ENCODE peak calls at places on chromosomes 1 and 21, in nine cellular contexts. One of them, this sample, is unnamed.

GRCh38 chr21:34351786-34352241 is 12.0 kb upstream of the KCNE2 start:
- DNase-seq in AG09319: no peak
- DNase-seq in uterus: no peak
- DNase-seq in bronchial epithelial cell: peak
- DNase-seq in progenitor cell of endocrine pancreas: peak
- DNase-seq in glutamatergic neuron: peak
- DNase-seq in mesothelial cell of epicardium: no peak
- DNase-seq in prostate gland: peak
- DNase-seq in RWPE1: no peak
- DNase-seq in this sample: no peak

GRCh38 chr1:228017356-228018124 is 10.7 kb downstream of the WNT3A start:
- DNase-seq in glutamatergic neuron: no peak
- DNase-seq in bronchial epithelial cell: no peak
- DNase-seq in RWPE1: no peak
- DNase-seq in prostate gland: no peak
- DNase-seq in uterus: no peak
- DNase-seq in AG09319: no peak
- DNase-seq in mesothelial cell of epicardium: no peak
- DNase-seq in progenitor cell of endocrine pancreas: no peak
- DNase-seq in this sample: no peak

GRCh38 chr1:170568197-170568596 is 36.2 kb downstream of the GORAB start:
- DNase-seq in bronchial epithelial cell: no peak
- DNase-seq in RWPE1: no peak
- DNase-seq in prostate gland: no peak
- DNase-seq in glutamatergic neuron: no peak
- DNase-seq in progenitor cell of endocrine pancreas: no peak
- DNase-seq in AG09319: no peak
- DNase-seq in mesothelial cell of epicardium: no peak
- DNase-seq in uterus: no peak
- DNase-seq in this sample: no peak

GRCh38 chr1:169726851-169727250 is 7.0 kb downstream of the SELE start:
- DNase-seq in AG09319: no peak
- DNase-seq in progenitor cell of endocrine pancreas: no peak
- DNase-seq in glutamatergic neuron: no peak
- DNase-seq in prostate gland: no peak
- DNase-seq in bronchial epithelial cell: no peak
- DNase-seq in mesothelial cell of epicardium: no peak
- DNase-seq in RWPE1: no peak
- DNase-seq in uterus: no peak
- DNase-seq in this sample: no peak

GRCh38 chr1:12019858-12020509 is 686 bp downstream of the MIIP start:
- DNase-seq in bronchial epithelial cell: no peak
- DNase-seq in progenitor cell of endocrine pancreas: no peak
- DNase-seq in AG09319: no peak
- DNase-seq in RWPE1: peak
- DNase-seq in uterus: no peak
- DNase-seq in prostate gland: no peak
- DNase-seq in glutamatergic neuron: no peak
- DNase-seq in mesothelial cell of epicardium: no peak
- DNase-seq in this sample: no peak

GRCh38 chr1:104132386-104132973 is 382.8 kb downstream of the AMY1C start:
- DNase-seq in bronchial epithelial cell: peak
- DNase-seq in prostate gland: no peak
- DNase-seq in RWPE1: peak
- DNase-seq in glutamatergic neuron: no peak
- DNase-seq in uterus: no peak
- DNase-seq in progenitor cell of endocrine pancreas: no peak
- DNase-seq in mesothelial cell of epicardium: no peak
- DNase-seq in AG09319: no peak
- DNase-seq in this sample: no peak

GRCh38 chr1:6134206-6134605 is 45.9 kb downstream of the CHD5 start:
- DNase-seq in mesothelial cell of epicardium: no peak
- DNase-seq in glutamatergic neuron: no peak
- DNase-seq in progenitor cell of endocrine pancreas: no peak
- DNase-seq in prostate gland: no peak
- DNase-seq in AG09319: no peak
- DNase-seq in uterus: no peak
- DNase-seq in bronchial epithelial cell: no peak
- DNase-seq in RWPE1: no peak
- DNase-seq in this sample: no peak

GRCh38 chr1:16181887-16182719 is 26.2 kb upstream of the EPHA2 start:
- DNase-seq in glutamatergic neuron: no peak
- DNase-seq in RWPE1: peak
- DNase-seq in mesothelial cell of epicardium: no peak
- DNase-seq in progenitor cell of endocrine pancreas: peak
- DNase-seq in prostate gland: peak
- DNase-seq in bronchial epithelial cell: peak
- DNase-seq in uterus: peak
- DNase-seq in AG09319: peak
- DNase-seq in this sample: peak

GRCh38 chr1:64537942-64538341 is 68.0 kb downstream of the CACHD1 start:
- DNase-seq in prostate gland: no peak
- DNase-seq in glutamatergic neuron: no peak
- DNase-seq in bronchial epithelial cell: no peak
- DNase-seq in progenitor cell of endocrine pancreas: no peak
- DNase-seq in RWPE1: no peak
- DNase-seq in uterus: no peak
- DNase-seq in mesothelial cell of epicardium: no peak
- DNase-seq in AG09319: no peak
- DNase-seq in this sample: no peak

GRCh38 chr1:53574621-53575020 is 115.4 kb downstream of the DMRTB1 start:
- DNase-seq in progenitor cell of endocrine pancreas: no peak
- DNase-seq in prostate gland: no peak
- DNase-seq in bronchial epithelial cell: no peak
- DNase-seq in glutamatergic neuron: peak
- DNase-seq in AG09319: no peak
- DNase-seq in uterus: peak
- DNase-seq in RWPE1: no peak
- DNase-seq in mesothelial cell of epicardium: peak
- DNase-seq in this sample: no peak

GRCh38 chr1:98854137-98854536 is 150.5 kb downstream of the PLPPR5 start:
- DNase-seq in glutamatergic neuron: no peak
- DNase-seq in progenitor cell of endocrine pancreas: no peak
- DNase-seq in uterus: no peak
- DNase-seq in prostate gland: no peak
- DNase-seq in RWPE1: no peak
- DNase-seq in AG09319: no peak
- DNase-seq in mesothelial cell of epicardium: no peak
- DNase-seq in bronchial epithelial cell: no peak
- DNase-seq in this sample: no peak

GRCh38 chr1:17629460-17629859 is 90.0 kb downstream of the ARHGEF10L start:
- DNase-seq in AG09319: no peak
- DNase-seq in mesothelial cell of epicardium: no peak
- DNase-seq in prostate gland: no peak
- DNase-seq in bronchial epithelial cell: no peak
- DNase-seq in uterus: no peak
- DNase-seq in RWPE1: no peak
- DNase-seq in glutamatergic neuron: no peak
- DNase-seq in progenitor cell of endocrine pancreas: no peak
- DNase-seq in this sample: no peak

GRCh38 chr21:29382029-29382654 is 83.4 kb downstream of the BACH1 start:
- DNase-seq in mesothelial cell of epicardium: no peak
- DNase-seq in uterus: no peak
- DNase-seq in AG09319: no peak
- DNase-seq in prostate gland: no peak
- DNase-seq in progenitor cell of endocrine pancreas: no peak
- DNase-seq in RWPE1: peak
- DNase-seq in bronchial epithelial cell: peak
- DNase-seq in glutamatergic neuron: no peak
- DNase-seq in this sample: no peak

GRCh38 chr1:161492827-161493226 is 12.4 kb upstream of the FCGR2A start:
- DNase-seq in AG09319: no peak
- DNase-seq in progenitor cell of endocrine pancreas: no peak
- DNase-seq in glutamatergic neuron: no peak
- DNase-seq in uterus: no peak
- DNase-seq in prostate gland: no peak
- DNase-seq in mesothelial cell of epicardium: no peak
- DNase-seq in bronchial epithelial cell: no peak
- DNase-seq in RWPE1: no peak
- DNase-seq in this sample: peak

GRCh38 chr1:180921386-180921785 is 8.7 kb downstream of the KIAA1614 start:
- DNase-seq in RWPE1: no peak
- DNase-seq in mesothelial cell of epicardium: no peak
- DNase-seq in AG09319: no peak
- DNase-seq in progenitor cell of endocrine pancreas: no peak
- DNase-seq in prostate gland: no peak
- DNase-seq in uterus: no peak
- DNase-seq in bronchial epithelial cell: no peak
- DNase-seq in glutamatergic neuron: no peak
- DNase-seq in this sample: no peak
- TF ChIP-seq CTCF in RWPE1: no peak
- TF ChIP-seq CTCF in mesothelial cell of epicardium: no peak
- TF ChIP-seq CTCF in AG09319: no peak
- TF ChIP-seq CTCF in progenitor cell of endocrine pancreas: no peak
- TF ChIP-seq CTCF in prostate gland: no peak
- TF ChIP-seq CTCF in uterus: no peak
- TF ChIP-seq CTCF in bronchial epithelial cell: no peak
- TF ChIP-seq CTCF in glutamatergic neuron: no peak
- TF ChIP-seq CTCF in this sample: no peak

DNA sequence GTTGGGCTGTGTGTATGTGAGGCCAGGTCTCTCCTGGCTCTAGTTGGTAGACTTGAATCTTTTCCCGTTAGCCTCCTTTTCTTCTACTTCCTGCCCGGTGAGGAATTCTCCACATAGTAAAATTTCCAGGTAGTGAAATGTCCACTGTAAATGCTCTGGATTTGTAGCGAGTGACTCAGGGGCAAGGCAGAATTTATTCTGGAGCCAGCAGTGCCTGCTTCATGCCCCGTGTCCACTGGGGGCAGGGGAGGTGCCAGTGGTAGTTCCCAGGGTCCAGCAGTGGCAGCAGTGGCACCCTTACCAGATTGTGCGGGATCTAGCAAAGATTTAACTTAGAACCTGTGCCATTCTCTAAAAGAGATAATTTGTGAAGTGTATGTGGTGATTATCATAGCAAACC is 74.5 kb upstream of the USP24 start:
- DNase-seq in AG09319: no peak
- DNase-seq in bronchial epithelial cell: no peak
- DNase-seq in mesothelial cell of epicardium: no peak
- DNase-seq in glutamatergic neuron: no peak
- DNase-seq in prostate gland: no peak
- DNase-seq in RWPE1: no peak
- DNase-seq in uterus: no peak
- DNase-seq in progenitor cell of endocrine pancreas: no peak
- DNase-seq in this sample: no peak
- TF ChIP-seq CTCF in AG09319: no peak
- TF ChIP-seq CTCF in bronchial epithelial cell: no peak
- TF ChIP-seq CTCF in mesothelial cell of epicardium: no peak
- TF ChIP-seq CTCF in glutamatergic neuron: no peak
- TF ChIP-seq CTCF in prostate gland: no peak
- TF ChIP-seq CTCF in RWPE1: no peak
- TF ChIP-seq CTCF in uterus: no peak
- TF ChIP-seq CTCF in progenitor cell of endocrine pancreas: peak
- TF ChIP-seq CTCF in this sample: no peak

GRCh38 chr1:49098866-49099265 is 322.2 kb upstream of the BEND5 start:
- DNase-seq in RWPE1: no peak
- DNase-seq in glutamatergic neuron: no peak
- DNase-seq in progenitor cell of endocrine pancreas: no peak
- DNase-seq in bronchial epithelial cell: no peak
- DNase-seq in AG09319: no peak
- DNase-seq in mesothelial cell of epicardium: no peak
- DNase-seq in prostate gland: no peak
- DNase-seq in uterus: no peak
- DNase-seq in this sample: no peak

GRCh38 chr1:49106438-49106837 is 329.7 kb upstream of the BEND5 start:
- DNase-seq in AG09319: no peak
- DNase-seq in mesothelial cell of epicardium: no peak
- DNase-seq in RWPE1: no peak
- DNase-seq in uterus: no peak
- DNase-seq in glutamatergic neuron: no peak
- DNase-seq in progenitor cell of endocrine pancreas: no peak
- DNase-seq in bronchial epithelial cell: peak
- DNase-seq in prostate gland: no peak
- DNase-seq in this sample: no peak

GRCh38 chr1:49102752-49103151 is 326.1 kb upstream of the BEND5 start:
- DNase-seq in progenitor cell of endocrine pancreas: no peak
- DNase-seq in uterus: no peak
- DNase-seq in mesothelial cell of epicardium: no peak
- DNase-seq in RWPE1: no peak
- DNase-seq in bronchial epithelial cell: peak
- DNase-seq in glutamatergic neuron: no peak
- DNase-seq in prostate gland: no peak
- DNase-seq in AG09319: peak
- DNase-seq in this sample: no peak

GRCh38 chr1:49104575-49104974 is 327.9 kb upstream of the BEND5 start:
- DNase-seq in mesothelial cell of epicardium: no peak
- DNase-seq in prostate gland: no peak
- DNase-seq in progenitor cell of endocrine pancreas: no peak
- DNase-seq in RWPE1: no peak
- DNase-seq in bronchial epithelial cell: no peak
- DNase-seq in uterus: no peak
- DNase-seq in AG09319: no peak
- DNase-seq in glutamatergic neuron: no peak
- DNase-seq in this sample: no peak
- TF ChIP-seq CTCF in mesothelial cell of epicardium: no peak
- TF ChIP-seq CTCF in prostate gland: peak
- TF ChIP-seq CTCF in progenitor cell of endocrine pancreas: no peak
- TF ChIP-seq CTCF in RWPE1: no peak
- TF ChIP-seq CTCF in bronchial epithelial cell: no peak
- TF ChIP-seq CTCF in uterus: no peak
- TF ChIP-seq CTCF in AG09319: no peak
- TF ChIP-seq CTCF in glutamatergic neuron: no peak
- TF ChIP-seq CTCF in this sample: no peak

GRCh38 chr1:38009088-38009840 is 3.3 kb upstream of the UTP11 start:
- DNase-seq in uterus: no peak
- DNase-seq in mesothelial cell of epicardium: no peak
- DNase-seq in bronchial epithelial cell: peak
- DNase-seq in prostate gland: no peak
- DNase-seq in progenitor cell of endocrine pancreas: no peak
- DNase-seq in AG09319: no peak
- DNase-seq in RWPE1: no peak
- DNase-seq in glutamatergic neuron: no peak
- DNase-seq in this sample: no peak
- TF ChIP-seq CTCF in uterus: no peak
- TF ChIP-seq CTCF in mesothelial cell of epicardium: no peak
- TF ChIP-seq CTCF in bronchial epithelial cell: no peak
- TF ChIP-seq CTCF in prostate gland: no peak
- TF ChIP-seq CTCF in progenitor cell of endocrine pancreas: no peak
- TF ChIP-seq CTCF in AG09319: no peak
- TF ChIP-seq CTCF in RWPE1: no peak
- TF ChIP-seq CTCF in glutamatergic neuron: no peak
- TF ChIP-seq CTCF in this sample: no peak

GRCh38 chr1:203954788-203955552 is 93.6 kb downstream of the SNRPE start:
- DNase-seq in prostate gland: no peak
- DNase-seq in AG09319: no peak
- DNase-seq in bronchial epithelial cell: no peak
- DNase-seq in uterus: no peak
- DNase-seq in progenitor cell of endocrine pancreas: no peak
- DNase-seq in mesothelial cell of epicardium: no peak
- DNase-seq in glutamatergic neuron: no peak
- DNase-seq in RWPE1: no peak
- DNase-seq in this sample: no peak
- TF ChIP-seq CTCF in prostate gland: no peak
- TF ChIP-seq CTCF in AG09319: no peak
- TF ChIP-seq CTCF in bronchial epithelial cell: no peak
- TF ChIP-seq CTCF in uterus: no peak
- TF ChIP-seq CTCF in progenitor cell of endocrine pancreas: no peak
- TF ChIP-seq CTCF in mesothelial cell of epicardium: no peak
- TF ChIP-seq CTCF in glutamatergic neuron: no peak
- TF ChIP-seq CTCF in RWPE1: no peak
- TF ChIP-seq CTCF in this sample: no peak

This sample was measured in osteocyte.